ENCODE peak calls at places on chromosome 1, in eight cellular contexts. C is progenitor cell of endocrine pancreas, H is GM12878, X is pancreas, U is esophagus muscularis mucosa, D is lower leg skin, G is astrocyte of the spinal cord, E is AG10803. Q is an unnamed sample.

GRCh38 chr1:117093091-117093534 is 28.4 kb downstream of the TRIM45 start:
- DNase-seq in U (no peak), D (no peak), X (no peak), E (peak), H (no peak), G (peak), C (no peak), Q (no peak)

GRCh38 chr1:153536618-153537375 is 1.0 kb upstream of the S100A6 start:
- DNase-seq in X (no peak), D (peak), C (no peak), G (no peak), E (no peak), H (no peak), U (no peak), Q (no peak)

GRCh38 chr1:9733160-9733789 is 81.7 kb downstream of the PIK3CD start:
- DNase-seq in H (no peak), D (no peak), U (no peak), C (no peak), X (no peak), G (no peak), E (no peak), Q (no peak)

GRCh38 chr1:211296396-211296795 is 30.2 kb upstream of the TRAF5 start:
- DNase-seq in H (no peak), D (no peak), C (no peak), G (no peak), U (no peak), E (no peak), X (no peak), Q (no peak)

GRCh38 chr1:196393742-196394141 is 214.5 kb downstream of the KCNT2 start:
- DNase-seq in D (peak), C (no peak), H (no peak), U (no peak), G (peak), X (peak), E (peak), Q (no peak)

GRCh38 chr1:112686417-112686816 is 12.0 kb downstream of the MOV10 start:
- DNase-seq in E (peak), H (no peak), X (no peak), C (no peak), D (no peak), G (no peak), U (peak), Q (no peak)

GRCh38 chr1:157969693-157970485 is 23.6 kb upstream of the KIRREL1 start:
- DNase-seq in G (peak), U (no peak), C (peak), D (peak), X (peak), E (peak), H (no peak), Q (no peak)

GRCh38 chr1:20446796-20447195 is 39.2 kb downstream of the CAMK2N1 start:
- DNase-seq in C (no peak), D (no peak), G (no peak), U (no peak), X (no peak), H (no peak), E (peak), Q (no peak)

GRCh38 chr1:109396971-109397370 is 747 bp downstream of the SORT1 start:
- DNase-seq in H (no peak), X (peak), C (no peak), E (no peak), G (no peak), D (no peak), U (no peak), Q (no peak)

GRCh38 chr1:215146252-215146975 is 63.9 kb downstream of the KCNK2 start:
- DNase-seq in G (peak), E (peak), X (peak), U (no peak), D (no peak), C (no peak), H (no peak), Q (no peak)

GRCh38 chr1:6358144-6358624 is 35.4 kb downstream of the ACOT7 start:
- DNase-seq in G (no peak), C (no peak), U (no peak), X (no peak), D (no peak), H (no peak), E (no peak), Q (no peak)

GRCh38 chr1:236930503-236930902 is 73.7 kb downstream of the MT1HL1 start:
- DNase-seq in X (no peak), G (no peak), C (no peak), U (no peak), D (no peak), H (no peak), E (no peak), Q (no peak)

GRCh38 chr1:201885531-201886075 is 3.1 kb upstream of the SHISA4 start:
- DNase-seq in H (no peak), X (no peak), U (no peak), D (no peak), E (peak), C (no peak), G (peak), Q (no peak)

GRCh38 chr1:7441442-7441841 is 329.7 kb upstream of the VAMP3 start:
- DNase-seq in E (no peak), C (no peak), H (no peak), G (no peak), X (no peak), U (no peak), D (no peak), Q (no peak)

GRCh38 chr1:183023601-183024351 is 556 bp downstream of the LAMC1 start:
- DNase-seq in H (no peak), U (no peak), X (peak), G (peak), D (peak), E (peak), C (peak), Q (no peak)

GRCh38 chr1:9606458-9606857 is 17.7 kb downstream of the TMEM201 start:
- DNase-seq in D (no peak), X (no peak), G (no peak), E (no peak), C (no peak), U (no peak), H (no peak), Q (no peak)

GRCh38 chr1:208043690-208044089 is 132.8 kb upstream of the CD34 start:
- DNase-seq in H (no peak), C (no peak), E (no peak), D (no peak), U (no peak), G (no peak), X (peak), Q (no peak)

GRCh38 chr1:21816602-21817302 is 4.7 kb downstream of the LDLRAD2 start:
- DNase-seq in C (no peak), G (peak), E (peak), H (no peak), X (no peak), D (no peak), U (no peak), Q (no peak)

GRCh38 chr1:205182930-205183329 is 28.6 kb downstream of the DSTYK start:
- DNase-seq in E (no peak), U (no peak), X (no peak), H (no peak), D (no peak), G (no peak), C (no peak), Q (no peak)
- TF ChIP-seq CTCF in E (no peak), U (no peak), X (no peak), H (no peak), D (no peak), G (no peak), C (no peak), Q (no peak)

GRCh38 chr1:18955442-18956188 is 861 bp downstream of the IFFO2 start:
- DNase-seq in G (no peak), H (no peak), D (no peak), C (peak), X (peak), E (no peak), U (no peak), Q (no peak)
- TF ChIP-seq CTCF in G (no peak), H (no peak), D (no peak), C (peak), X (no peak), E (no peak), U (peak), Q (no peak)

DNA sequence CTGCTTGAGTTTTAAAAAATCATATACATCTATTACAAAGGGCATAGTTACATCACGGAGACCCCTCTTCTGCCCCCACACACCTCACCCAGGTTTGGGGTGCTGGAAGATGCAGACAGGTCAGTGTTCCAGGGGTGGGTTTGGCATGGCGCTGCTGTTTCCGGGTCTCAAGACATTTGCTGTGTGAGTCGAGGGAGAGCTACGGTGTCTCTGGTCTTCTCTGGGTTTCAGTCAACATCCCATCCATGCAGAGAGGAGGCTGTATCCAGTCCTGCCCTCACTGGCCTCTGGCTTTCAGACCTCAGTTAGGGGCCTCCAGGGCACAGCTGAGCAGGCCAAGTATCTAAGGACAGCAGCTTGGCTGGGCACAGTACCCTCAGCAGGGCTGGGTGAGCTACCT is 28.6 kb upstream of the DISP3 start:
- DNase-seq in D (no peak), H (no peak), X (no peak), U (no peak), C (no peak), G (no peak), E (no peak), Q (no peak)
- TF ChIP-seq CTCF in D (no peak), H (no peak), X (no peak), U (no peak), C (no peak), G (no peak), E (no peak), Q (no peak)

DNA sequence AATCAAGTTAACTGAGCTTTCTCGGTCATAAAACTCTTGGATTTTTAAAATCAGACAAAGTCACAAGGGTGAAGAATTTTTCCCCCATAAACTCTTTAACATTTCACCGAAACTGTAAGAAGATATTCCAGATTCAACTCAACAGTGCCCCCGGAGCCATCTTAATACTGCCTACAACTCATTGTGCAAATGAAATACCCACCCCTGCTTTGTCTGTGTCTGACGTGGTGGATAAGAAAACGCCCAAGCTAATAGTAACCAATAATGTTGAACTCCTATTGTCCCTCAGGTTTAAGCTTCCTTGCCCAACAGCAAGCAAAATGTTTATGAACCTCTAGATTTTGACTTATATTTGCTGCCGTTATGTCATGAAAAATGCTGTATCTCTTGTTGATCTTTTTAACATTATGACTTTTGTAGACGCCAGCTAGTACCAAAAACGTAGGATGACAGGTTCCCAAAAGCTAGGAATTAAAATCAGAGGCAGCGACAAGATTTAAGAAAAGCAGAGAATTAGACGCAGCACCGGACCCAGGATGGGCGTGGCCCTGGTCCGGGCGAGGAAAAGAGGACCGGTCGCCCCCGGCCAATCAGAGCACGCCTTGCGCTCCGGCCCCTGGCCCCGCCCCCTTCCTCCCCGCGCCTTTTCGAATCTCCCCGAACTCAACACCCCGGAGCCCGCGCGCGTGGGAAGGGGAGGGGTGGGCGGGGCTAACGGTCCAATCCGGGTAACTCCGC is 1.1 kb downstream of the STMN1 start:
- DNase-seq in U (peak), X (peak), D (peak), H (peak), G (peak), E (peak), C (peak), Q (peak)
- TF ChIP-seq CTCF in U (no peak), X (no peak), D (no peak), H (no peak), G (peak), E (peak), C (no peak), Q (no peak)

GRCh38 chr1:223329252-223329651 is 34.7 kb downstream of the SUSD4 start:
- DNase-seq in D (no peak), C (no peak), H (no peak), E (no peak), G (no peak), U (no peak), X (no peak), Q (no peak)
- TF ChIP-seq CTCF in D (no peak), C (no peak), H (no peak), E (no peak), G (no peak), U (no peak), X (no peak), Q (no peak)

Q was measured in GM12864.